ENCODE peak calls at places on chromosome 20, in five cellular contexts. C is upper lobe of left lung; O is right lobe of liver; Z is CD8-positive, alpha-beta T cell; E is tibial nerve. X is an unnamed sample. For H3K27me3, the result is how much of the 10 kb centered on the place peaks cover.

GRCh38 chr20:7924692-7925091 is 15.6 kb downstream of the HAO1 start:
- DNase-seq in C (no peak), Z (no peak), E (no peak), O (no peak), X (peak)

GRCh38 chr20:12090920-12091319 is 173.2 kb downstream of the BTBD3 start:
- DNase-seq in E (no peak), Z (no peak), O (no peak), C (no peak), X (no peak)

GRCh38 chr20:7492257-7492656 is 448.0 kb downstream of the HAO1 start:
- DNase-seq in O (no peak), Z (no peak), C (no peak), E (no peak), X (no peak)

GRCh38 chr20:37384683-37385174 is 38.8 kb downstream of the SRC start:
- DNase-seq in C (peak), E (peak), Z (peak), O (peak), X (peak)

GRCh38 chr20:61682114-61682997 is 383.3 kb downstream of the TAF4 start:
- DNase-seq in E (no peak), O (no peak), Z (no peak), C (no peak), X (no peak)

GRCh38 chr20:50312682-50313187 is 122.1 kb downstream of the CEBPB start:
- DNase-seq in Z (no peak), E (peak), C (no peak), O (peak), X (no peak)

GRCh38 chr20:25739615-25740320 is 43.1 kb upstream of the ZNF337 start:
- DNase-seq in Z (no peak), O (no peak), C (no peak), E (no peak), X (no peak)

GRCh38 chr20:25196701-25197120 is 1.2 kb downstream of the ENTPD6 start:
- DNase-seq in Z (no peak), O (no peak), C (no peak), E (no peak), X (no peak)

GRCh38 chr20:49906615-49907154 is 8.6 kb downstream of the SPATA2 start:
- DNase-seq in C (no peak), Z (no peak), E (no peak), O (no peak), X (no peak)

GRCh38 chr20:64161595-64162238 is 2.5 kb upstream of the MYT1 start:
- DNase-seq in E (no peak), O (no peak), C (peak), Z (no peak), X (no peak)
- H3K27me3 ChIP-seq in E (half or more), O (under half), C (under half), Z (under half), X (under half)

GRCh38 chr20:4813839-4814695 is 92.4 kb downstream of the PRND start:
- DNase-seq in Z (peak), O (no peak), E (peak), C (no peak), X (no peak)
- H3K4me3 ChIP-seq in Z (peak), O (no peak), E (no peak), C (peak), X (peak)

GRCh38 chr20:2871555-2872303 is 1.6 kb upstream of the PTPRA start:
- DNase-seq in Z (no peak), E (no peak), O (no peak), C (no peak), X (no peak)

GRCh38 chr20:2871111-2871465 is 2.2 kb upstream of the PTPRA start:
- DNase-seq in C (no peak), O (no peak), E (no peak), Z (no peak), X (no peak)

GRCh38 chr20:2873747-2874041 is 413 bp downstream of the PTPRA start:
- DNase-seq in E (no peak), Z (peak), C (no peak), O (no peak), X (no peak)

GRCh38 chr20:2873010-2873746 is at the start of gene PTPRA:
- DNase-seq in Z (peak), E (peak), C (peak), O (peak), X (peak)

GRCh38 chr20:2872304-2873009 is 824 bp upstream of the PTPRA start:
- DNase-seq in O (peak), C (peak), Z (peak), E (peak), X (peak)
- TF ChIP-seq CTCF in O (peak), C (peak), Z (peak), E (no peak), X (peak)

GRCh38 chr20:63029358-63030121 is 22.8 kb upstream of the BHLHE23 start:
- DNase-seq in C (peak), Z (no peak), O (no peak), E (no peak), X (no peak)

GRCh38 chr20:63032026-63032800 is 25.4 kb upstream of the BHLHE23 start:
- DNase-seq in O (no peak), Z (no peak), E (no peak), C (peak), X (no peak)

GRCh38 chr20:63033635-63034510 is 27.1 kb upstream of the BHLHE23 start:
- DNase-seq in E (no peak), Z (no peak), C (peak), O (no peak), X (no peak)

GRCh38 chr20:63032861-63033634 is 26.3 kb upstream of the BHLHE23 start:
- DNase-seq in E (no peak), C (peak), Z (no peak), O (no peak), X (peak)

GRCh38 chr20:63031251-63032014 is 24.7 kb upstream of the BHLHE23 start:
- DNase-seq in E (no peak), C (peak), Z (no peak), O (no peak), X (no peak)
- H3K27me3 ChIP-seq in E (half or more), C (under half), Z (under half), O (under half), X (under half)

GRCh38 chr20:46894579-46894958 is at the start of gene EYA2:
- DNase-seq in E (no peak), C (peak), Z (no peak), O (no peak), X (peak)

GRCh38 chr20:46893051-46893450 is 1.6 kb upstream of the EYA2 start:
- DNase-seq in O (no peak), E (no peak), Z (no peak), C (no peak), X (no peak)

GRCh38 chr20:46894971-46895905 is 595 bp downstream of the EYA2 start:
- DNase-seq in C (no peak), O (peak), Z (no peak), E (no peak), X (no peak)

GRCh38 chr20:46895906-46896242 is 1.2 kb downstream of the EYA2 start:
- DNase-seq in C (no peak), E (no peak), Z (no peak), O (no peak), X (no peak)

GRCh38 chr20:46893877-46894578 is 615 bp upstream of the EYA2 start:
- DNase-seq in O (no peak), C (no peak), Z (no peak), E (no peak), X (no peak)
- H3K4me3 ChIP-seq in O (no peak), C (peak), Z (no peak), E (peak), X (peak)

GRCh38 chr20:9884666-9885065 is 45.8 kb upstream of the PAK5 start:
- DNase-seq in Z (no peak), E (no peak), O (no peak), C (no peak), X (no peak)
- TF ChIP-seq CTCF in Z (no peak), E (no peak), O (no peak), C (no peak), X (no peak)

GRCh38 chr20:56630086-56630493 is 984 bp downstream of the TFAP2C start:
- DNase-seq in E (no peak), O (no peak), C (peak), Z (no peak), X (peak)

GRCh38 chr20:56631318-56631989 is 2.3 kb downstream of the TFAP2C start:
- DNase-seq in Z (no peak), E (no peak), C (peak), O (no peak), X (no peak)

GRCh38 chr20:56630506-56631317 is 1.6 kb downstream of the TFAP2C start:
- DNase-seq in C (peak), E (no peak), O (no peak), Z (no peak), X (peak)

GRCh38 chr20:56634307-56634706 is 5.2 kb downstream of the TFAP2C start:
- DNase-seq in E (no peak), C (no peak), Z (no peak), O (no peak), X (no peak)

GRCh38 chr20:56631990-56632327 is 2.9 kb downstream of the TFAP2C start:
- DNase-seq in E (no peak), Z (no peak), C (no peak), O (no peak), X (no peak)
- H3K27me3 ChIP-seq in E (half or more), Z (under half), C (under half), O (under half), X (under half)

GRCh38 chr20:22582386-22582959 is 1.9 kb downstream of the FOXA2 start:
- DNase-seq in C (no peak), O (no peak), Z (no peak), E (no peak), X (no peak)
- H3K4me3 ChIP-seq in C (peak), O (peak), Z (no peak), E (no peak), X (no peak)

GRCh38 chr20:17715075-17715474 is 15.3 kb downstream of the BANF2 start:
- DNase-seq in E (no peak), C (no peak), Z (no peak), O (no peak), X (no peak)

GRCh38 chr20:17710379-17711305 is 10.9 kb downstream of the BANF2 start:
- DNase-seq in E (no peak), Z (no peak), C (no peak), O (peak), X (no peak)

GRCh38 chr20:17712708-17713107 is 12.9 kb downstream of the BANF2 start:
- DNase-seq in C (no peak), E (no peak), Z (no peak), O (no peak), X (no peak)

GRCh38 chr20:17709361-17710293 is 9.9 kb downstream of the BANF2 start:
- DNase-seq in O (no peak), E (no peak), Z (no peak), C (no peak), X (no peak)

GRCh38 chr20:17712201-17712600 is 12.4 kb downstream of the BANF2 start:
- DNase-seq in E (no peak), Z (no peak), C (no peak), O (no peak), X (no peak)
- TF ChIP-seq CTCF in E (no peak), Z (no peak), C (no peak), O (no peak), X (no peak)

DNA sequence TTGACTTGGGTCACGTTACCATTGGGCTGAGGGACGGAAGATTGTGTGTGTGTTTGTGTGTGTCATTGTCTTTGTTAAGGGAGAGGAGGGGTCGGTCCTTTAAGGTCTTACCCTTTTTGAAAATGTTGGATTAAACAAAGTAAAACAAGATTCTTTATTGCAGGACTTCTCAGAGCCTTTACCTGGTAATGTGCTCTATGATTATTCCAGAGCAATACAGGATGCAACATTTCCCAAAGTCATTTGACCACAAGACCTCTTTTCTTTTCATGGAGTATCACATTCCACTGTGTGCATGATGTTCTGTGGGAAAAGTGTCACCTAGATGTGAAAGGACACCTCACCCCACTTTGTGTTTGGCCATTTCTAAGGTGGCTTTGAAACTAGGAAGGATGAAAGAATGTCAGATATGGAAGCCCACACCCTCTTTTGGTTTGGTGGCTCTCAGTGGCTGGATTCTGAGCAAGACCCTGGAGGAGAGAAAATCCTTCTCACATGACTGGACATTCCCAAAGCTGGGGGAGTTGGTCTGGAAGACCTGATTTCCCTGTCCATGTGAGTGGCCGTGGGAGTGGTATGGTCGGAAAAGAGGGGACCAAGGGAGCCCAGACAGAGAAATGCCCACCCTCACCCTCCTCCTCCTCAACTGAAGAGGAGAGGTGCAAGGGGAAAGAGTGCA is 18.2 kb upstream of the ZNF831 start:
- DNase-seq in E (no peak), O (no peak), C (no peak), Z (no peak), X (no peak)
- H3K27me3 ChIP-seq in E (under half), O (under half), C (under half), Z (under half), X (under half)